ENCODE peak calls at places on chromosomes 13 and 19, in nine cellular contexts. N, X, G, D, L, Y, C, W and V are unnamed samples.

GRCh38 chr13:27007166-27007565 is 164.4 kb downstream of the USP12 start:
- DNase-seq in X (no peak), W (no peak), Y (no peak), G (no peak), C (no peak), D (no peak), L (no peak), N (no peak), V (no peak)

GRCh38 chr19:57280913-57281425 is 684 bp downstream of the ZNF460 start:
- DNase-seq in D (no peak), C (peak), X (peak), L (no peak), W (no peak), G (peak), N (no peak), Y (no peak), V (no peak)

GRCh38 chr19:2524840-2525723 is 49.2 kb downstream of the GADD45B start:
- DNase-seq in L (peak), G (no peak), W (peak), D (no peak), X (peak), C (no peak), Y (peak), N (no peak), V (no peak)

GRCh38 chr13:99863789-99864626 is 107.6 kb downstream of the ZIC5 start:
- DNase-seq in C (no peak), X (no peak), W (no peak), Y (no peak), D (no peak), L (no peak), G (no peak), N (no peak), V (no peak)

GRCh38 chr19:51546107-51546649 is 14.7 kb upstream of the SIGLEC6 start:
- DNase-seq in D (no peak), X (no peak), Y (no peak), C (no peak), G (no peak), W (no peak), N (no peak), L (no peak), V (no peak)

GRCh38 chr13:72652681-72653080 is 74.7 kb downstream of the MZT1 start:
- DNase-seq in Y (no peak), C (no peak), W (no peak), N (no peak), L (no peak), D (no peak), X (peak), G (no peak), V (no peak)

GRCh38 chr19:51784922-51785690 is 9.9 kb upstream of the FPR3 start:
- DNase-seq in W (peak), L (no peak), X (peak), D (peak), C (no peak), Y (peak), G (no peak), N (peak), V (peak)

GRCh38 chr19:57778358-57778757 is 8.9 kb downstream of the ZNF586 start:
- DNase-seq in Y (no peak), X (no peak), W (no peak), D (no peak), L (no peak), C (no peak), N (no peak), G (no peak), V (no peak)

GRCh38 chr19:35048911-35049411 is 7.4 kb downstream of the HPN start:
- DNase-seq in G (no peak), D (peak), N (peak), C (no peak), Y (peak), W (no peak), L (no peak), X (no peak), V (no peak)

GRCh38 chr13:80235131-80235530 is 105.8 kb downstream of the SPRY2 start:
- DNase-seq in W (no peak), N (no peak), L (no peak), X (peak), Y (no peak), C (no peak), G (no peak), D (no peak), V (no peak)

GRCh38 chr13:95113601-95114000 is 187.7 kb downstream of the ABCC4 start:
- DNase-seq in D (no peak), C (no peak), G (no peak), L (no peak), Y (no peak), N (no peak), X (no peak), W (no peak), V (no peak)

GRCh38 chr13:42129033-42129432 is 80.6 kb downstream of the DGKH start:
- DNase-seq in Y (no peak), X (no peak), C (no peak), N (no peak), L (no peak), G (no peak), D (no peak), W (no peak), V (no peak)

GRCh38 chr13:96551540-96551939 is 442.7 kb downstream of the OXGR1 start:
- DNase-seq in D (no peak), Y (no peak), C (no peak), G (no peak), W (no peak), L (no peak), X (peak), N (no peak), V (no peak)

GRCh38 chr19:3098515-3099346 is 4.6 kb downstream of the GNA11 start:
- DNase-seq in N (peak), G (no peak), D (peak), Y (peak), X (no peak), W (no peak), C (no peak), L (peak), V (peak)

GRCh38 chr13:111947026-111947810 is 119.7 kb upstream of the SOX1 start:
- DNase-seq in L (no peak), D (no peak), N (no peak), G (no peak), X (no peak), C (no peak), W (no peak), Y (no peak), V (no peak)

GRCh38 chr19:3452456-3453068 is 27.8 kb downstream of the SMIM24 start:
- DNase-seq in L (no peak), C (no peak), G (no peak), W (no peak), D (no peak), X (no peak), N (no peak), Y (no peak), V (no peak)

GRCh38 chr13:114049026-114049425 is 75.2 kb upstream of the C13orf46 start:
- DNase-seq in N (no peak), C (no peak), W (no peak), X (no peak), Y (no peak), G (no peak), L (no peak), D (no peak), V (no peak)

GRCh38 chr19:45117666-45118065 is 24.7 kb downstream of the PPP1R37 start:
- DNase-seq in N (no peak), G (no peak), D (no peak), L (no peak), Y (no peak), X (no peak), C (no peak), W (no peak), V (no peak)

DNA sequence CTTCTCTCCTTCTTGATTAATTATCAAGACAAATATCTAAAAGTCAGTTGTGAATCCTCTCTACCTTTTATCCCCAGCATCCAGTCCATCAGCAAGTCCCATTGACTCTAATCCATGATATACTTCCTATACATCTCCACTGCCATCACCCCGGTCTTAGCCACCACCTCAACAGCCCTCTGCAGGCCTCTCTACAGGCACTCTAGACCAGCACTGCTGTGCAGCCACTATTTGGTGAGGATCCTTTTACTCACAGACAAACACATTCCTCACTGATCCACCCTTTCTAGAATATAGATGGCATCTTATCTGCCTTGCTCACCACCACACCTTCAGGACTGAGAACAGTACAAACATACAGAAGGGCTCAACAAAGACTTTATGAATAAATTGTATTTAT is 221.7 kb downstream of the RFC3 start:
- DNase-seq in G (no peak), D (no peak), Y (no peak), X (no peak), N (no peak), C (no peak), L (no peak), W (no peak), V (no peak)
- H3K27ac ChIP-seq in G (no peak), D (no peak), Y (no peak), X (no peak), N (no peak), C (no peak), L (no peak), W (no peak), V (no peak)

DNA sequence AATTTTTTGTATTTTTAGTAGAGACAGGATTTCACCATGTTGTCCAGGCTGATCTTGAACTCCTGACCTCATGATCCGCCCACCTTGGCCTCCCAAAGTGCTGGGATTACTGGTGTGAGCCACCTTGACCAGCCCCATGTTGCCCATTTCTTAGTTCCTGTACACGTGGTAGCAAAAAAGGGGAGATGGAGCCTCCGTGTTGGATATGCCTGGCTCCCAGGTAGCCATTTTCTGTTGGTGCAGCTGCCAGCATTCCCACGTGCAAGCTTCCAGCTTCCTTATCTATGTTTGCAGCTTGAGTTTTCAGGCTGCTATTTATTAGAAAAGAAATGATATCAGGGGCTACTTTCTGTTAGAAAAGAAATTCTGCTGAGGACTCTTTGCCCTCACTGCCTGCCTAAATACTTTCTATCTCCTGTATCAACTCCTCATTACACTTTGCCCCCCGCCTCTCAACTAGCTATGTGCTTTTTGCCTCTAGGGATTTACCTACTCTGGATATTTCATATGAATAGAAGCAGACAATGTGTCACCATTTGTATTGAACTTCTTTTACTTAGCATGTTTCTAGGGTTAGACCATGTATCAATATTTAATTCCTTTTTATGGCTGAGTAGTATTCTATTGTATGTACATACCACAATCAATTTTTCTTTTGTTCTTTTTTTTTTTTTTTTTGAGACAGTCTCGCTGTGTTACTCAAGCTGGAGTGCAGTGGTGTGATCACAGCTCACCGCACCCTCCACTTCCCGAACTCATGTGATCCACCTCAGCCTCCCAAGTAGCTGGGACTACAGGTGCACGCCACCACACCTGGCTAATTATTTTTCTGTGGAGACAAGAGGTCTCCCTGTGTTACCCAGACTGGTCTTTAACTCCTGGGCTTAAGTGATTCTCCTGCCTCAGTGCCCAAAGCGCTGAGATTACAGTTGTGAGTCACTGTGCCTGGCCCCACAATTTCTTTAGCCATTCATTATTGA is 3.3 kb upstream of the TMED1 start:
- DNase-seq in C (no peak), W (no peak), X (no peak), L (no peak), D (no peak), N (peak), Y (no peak), G (no peak), V (no peak)
- H3K27ac ChIP-seq in C (no peak), W (no peak), X (no peak), L (no peak), D (no peak), N (peak), Y (no peak), G (no peak), V (no peak)

DNA sequence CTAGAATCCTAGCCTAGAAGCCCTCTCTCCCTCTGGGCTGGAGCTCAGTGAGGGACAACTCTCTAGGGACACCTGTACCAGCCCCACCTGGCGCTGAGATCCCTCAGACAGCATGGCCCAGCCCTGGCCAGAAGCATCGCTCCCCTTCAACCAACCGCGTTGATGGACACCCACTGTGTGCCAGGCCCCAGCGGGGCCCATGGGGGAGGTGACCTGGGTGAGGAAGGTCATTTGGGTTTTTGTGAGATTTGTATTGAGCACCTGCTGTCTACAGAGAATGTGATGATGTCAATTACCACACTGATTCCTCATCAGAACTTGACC is 9.2 kb upstream of the ARRDC2 start:
- DNase-seq in G (no peak), Y (no peak), C (no peak), L (no peak), W (no peak), D (no peak), X (no peak), N (no peak), V (peak)
- H3K27ac ChIP-seq in G (no peak), Y (no peak), C (no peak), L (no peak), W (no peak), D (no peak), X (no peak), N (no peak), V (peak)

GRCh38 chr13:110535526-110535925 is 26.0 kb downstream of the RAB20 start:
- DNase-seq in C (no peak), W (no peak), D (no peak), N (no peak), G (no peak), Y (no peak), L (no peak), X (no peak), V (no peak)

GRCh38 chr13:110533771-110534670 is 27.5 kb downstream of the RAB20 start:
- DNase-seq in W (no peak), L (no peak), C (no peak), N (no peak), G (no peak), Y (no peak), D (no peak), X (no peak), V (no peak)

GRCh38 chr13:110537116-110537515 is 24.4 kb downstream of the RAB20 start:
- DNase-seq in X (no peak), G (no peak), W (no peak), Y (no peak), D (no peak), L (no peak), C (no peak), N (no peak), V (no peak)

GRCh38 chr13:110538632-110539031 is 22.9 kb downstream of the RAB20 start:
- DNase-seq in X (no peak), Y (peak), G (no peak), C (no peak), D (peak), N (peak), L (no peak), W (no peak), V (peak)

DNA sequence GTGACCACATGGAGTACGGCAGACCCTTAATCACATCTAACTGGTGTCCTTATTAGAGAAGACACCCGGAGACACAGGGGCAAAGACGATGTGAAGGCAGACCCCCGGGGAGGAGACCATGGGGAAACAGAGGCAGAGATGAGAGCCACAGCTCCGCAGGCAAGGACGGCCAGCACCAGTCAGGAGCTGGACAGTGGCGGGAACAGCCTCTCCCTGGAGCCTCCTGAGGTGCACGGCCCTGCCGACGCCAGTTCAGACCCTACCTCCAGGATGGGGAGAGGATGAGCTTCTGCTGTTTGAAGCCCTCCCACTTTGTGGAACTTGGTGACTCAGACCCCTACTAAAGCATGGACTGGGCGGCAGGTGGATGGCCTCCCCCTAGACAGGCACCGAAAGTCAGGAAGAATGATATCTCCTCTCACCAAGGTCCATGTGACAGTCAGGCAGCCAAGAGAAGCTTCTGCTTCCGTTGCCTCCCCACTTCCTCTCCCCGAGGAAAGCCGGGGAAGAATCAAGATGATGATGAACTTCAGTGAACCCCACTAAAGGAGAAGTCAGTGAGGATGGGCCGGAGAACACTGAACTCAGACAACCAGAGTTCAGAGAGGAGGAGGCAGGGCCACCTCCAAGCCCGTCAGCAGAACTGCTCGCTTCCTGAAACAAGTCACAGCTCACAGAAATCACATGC is 25.4 kb downstream of the RAB20 start:
- DNase-seq in X (no peak), W (no peak), L (no peak), G (no peak), N (no peak), Y (no peak), C (no peak), D (no peak), V (peak)
- H3K27ac ChIP-seq in X (no peak), W (peak), L (no peak), G (no peak), N (peak), Y (no peak), C (no peak), D (no peak), V (peak)

DNA sequence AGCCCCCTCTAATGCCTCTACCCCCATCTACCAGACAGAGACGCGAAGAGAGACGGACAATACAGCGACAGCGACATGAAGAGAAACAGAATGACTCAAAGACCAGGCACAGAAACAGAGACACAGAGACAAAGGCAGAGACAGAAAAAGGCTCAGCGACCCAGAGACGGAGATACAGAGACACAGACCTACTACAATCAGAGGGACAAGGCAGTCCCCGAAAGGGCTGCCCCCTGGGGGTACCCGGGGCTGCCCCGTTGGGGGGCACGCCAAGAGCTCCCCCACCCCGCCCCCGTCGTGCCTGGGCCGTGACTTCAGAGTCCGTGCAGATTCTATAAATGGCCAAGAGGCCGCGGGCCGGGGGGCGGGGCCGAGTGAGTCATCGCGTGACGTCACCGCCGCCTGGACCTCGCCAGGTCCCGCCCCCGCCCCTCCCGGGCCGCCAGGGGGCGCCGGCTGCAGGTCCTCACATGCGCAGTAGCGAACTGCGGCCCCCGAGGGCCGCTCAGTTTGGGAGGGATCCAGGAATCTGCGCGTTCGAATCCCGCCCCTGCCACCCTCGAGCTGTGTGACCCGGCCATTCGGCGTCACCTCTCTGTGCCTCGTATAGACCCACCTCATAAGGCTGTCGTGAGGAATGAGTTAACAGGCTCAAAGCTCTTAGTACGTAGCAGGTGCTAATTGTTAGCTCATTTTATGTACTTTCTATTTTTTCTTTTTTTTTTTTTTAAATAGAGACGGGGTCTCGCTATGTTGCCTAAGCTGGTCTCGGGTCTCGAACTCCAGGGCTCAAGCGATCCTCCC is 2.7 kb upstream of the CNN1 start:
- DNase-seq in D (peak), C (peak), X (peak), L (peak), N (peak), G (peak), Y (peak), W (peak), V (peak)
- H3K27ac ChIP-seq in D (peak), C (peak), X (peak), L (peak), N (peak), G (no peak), Y (peak), W (peak), V (peak)

GRCh38 chr19:33376423-33376822 is 2.9 kb downstream of the CEBPG start:
- DNase-seq in C (no peak), G (no peak), N (peak), X (peak), D (peak), Y (peak), W (peak), L (peak), V (peak)
- H3K27ac ChIP-seq in C (no peak), G (no peak), N (no peak), X (peak), D (peak), Y (peak), W (no peak), L (no peak), V (no peak)